ENCODE peak calls at places on chromosome 9, in seven cellular contexts. Z, N, I, L, R, Q and C are unnamed samples.

GRCh38 chr9:137753192-137753765 is 124.3 kb upstream of the CACNA1B start:
- DNase-seq in Z (no peak), N (no peak), I (no peak), L (no peak), R (no peak), Q (no peak), C (no peak)

GRCh38 chr9:115132648-115133047 is 14.7 kb upstream of the TNC start:
- DNase-seq in Z (peak; percentile 40), N (no peak), I (no peak), L (no peak), R (no peak), Q (peak; percentile 64), C (no peak)

GRCh38 chr9:76269789-76270188 is 124.4 kb downstream of the RFK start:
- DNase-seq in Z (peak; percentile 50), N (no peak), I (no peak), L (no peak), R (no peak), Q (peak; percentile 57), C (no peak)

GRCh38 chr9:70255521-70255920 is 3.3 kb upstream of the SMC5 start:
- DNase-seq in Z (peak; percentile 28), N (no peak), I (no peak), L (no peak), R (no peak), Q (peak; percentile 22), C (no peak)

GRCh38 chr9:13351768-13352386 is 72.4 kb upstream of the MPDZ start:
- DNase-seq in Z (peak; percentile 71), N (no peak), I (no peak), L (no peak), R (peak; percentile 63), Q (peak; percentile 85), C (peak; percentile 55)

GRCh38 chr9:120214331-120214730 is 365.6 kb downstream of the CDK5RAP2 start:
- DNase-seq in Z (no peak), N (no peak), I (no peak), L (no peak), R (no peak), Q (no peak), C (no peak)

GRCh38 chr9:114303977-114304376 is 18.9 kb upstream of the ORM1 start:
- DNase-seq in Z (no peak), N (peak; percentile 5), I (no peak), L (no peak), R (no peak), Q (no peak), C (no peak)

GRCh38 chr9:14043491-14043890 is 270.4 kb downstream of the NFIB start:
- DNase-seq in Z (no peak), N (no peak), I (no peak), L (no peak), R (no peak), Q (peak; percentile 41), C (no peak)

GRCh38 chr9:120932086-120932818 is 5.7 kb upstream of the TRAF1 start:
- DNase-seq in Z (no peak), N (no peak), I (no peak), L (no peak), R (no peak), Q (no peak), C (peak; percentile 30)

GRCh38 chr9:14316574-14317304 is 2.8 kb upstream of the NFIB start:
- DNase-seq in Z (no peak), N (no peak), I (no peak), L (no peak), R (no peak), Q (no peak), C (peak; percentile 53)

GRCh38 chr9:90600029-90600428 is 42.6 kb downstream of the DIRAS2 start:
- DNase-seq in Z (no peak), N (no peak), I (no peak), L (no peak), R (no peak), Q (no peak), C (no peak)

GRCh38 chr9:126842977-126843799 is 17.3 kb upstream of the ZBTB34 start:
- DNase-seq in Z (no peak), N (peak; percentile 65), I (no peak), L (no peak), R (no peak), Q (no peak), C (no peak)